ENCODE peak calls at places on chromosomes 3 and 15, in nine cellular contexts. One of them, this sample, is unnamed.

GRCh38 chr3:38459499-38460048 is 5.9 kb downstream of the ACVR2B start:
- DNase-seq in stimulated activated CD4-positive, alpha-beta T cell treated with anti-CD3 and anti-CD28 coated beads, TNF-alpha, amount 100 ng/mL, for 1 hour: no peak
- DNase-seq in SW 1271: no peak
- DNase-seq in PC-9: no peak
- DNase-seq in LHCN-M2: no peak
- DNase-seq in A172: no peak
- DNase-seq in epithelial cell of prostate: no peak
- DNase-seq in upper lobe of right lung: no peak
- DNase-seq in progenitor cell of endocrine pancreas: no peak
- DNase-seq in this sample: no peak

GRCh38 chr15:31326729-31327673 is at the start of gene KLF13:
- DNase-seq in progenitor cell of endocrine pancreas: no peak
- DNase-seq in upper lobe of right lung: peak
- DNase-seq in stimulated activated CD4-positive, alpha-beta T cell treated with anti-CD3 and anti-CD28 coated beads, TNF-alpha, amount 100 ng/mL, for 1 hour: peak
- DNase-seq in SW 1271: peak
- DNase-seq in PC-9: no peak
- DNase-seq in A172: peak
- DNase-seq in epithelial cell of prostate: peak
- DNase-seq in LHCN-M2: no peak
- DNase-seq in this sample: no peak

GRCh38 chr3:107235193-107235922 is 141.9 kb upstream of the CCDC54 start:
- DNase-seq in epithelial cell of prostate: no peak
- DNase-seq in upper lobe of right lung: no peak
- DNase-seq in stimulated activated CD4-positive, alpha-beta T cell treated with anti-CD3 and anti-CD28 coated beads, TNF-alpha, amount 100 ng/mL, for 1 hour: no peak
- DNase-seq in LHCN-M2: no peak
- DNase-seq in progenitor cell of endocrine pancreas: no peak
- DNase-seq in PC-9: no peak
- DNase-seq in SW 1271: no peak
- DNase-seq in A172: peak
- DNase-seq in this sample: no peak

GRCh38 chr3:46866720-46867549 is 3.7 kb upstream of the MYL3 start:
- DNase-seq in PC-9: no peak
- DNase-seq in upper lobe of right lung: peak
- DNase-seq in stimulated activated CD4-positive, alpha-beta T cell treated with anti-CD3 and anti-CD28 coated beads, TNF-alpha, amount 100 ng/mL, for 1 hour: peak
- DNase-seq in SW 1271: peak
- DNase-seq in epithelial cell of prostate: no peak
- DNase-seq in progenitor cell of endocrine pancreas: peak
- DNase-seq in LHCN-M2: peak
- DNase-seq in A172: peak
- DNase-seq in this sample: peak

GRCh38 chr3:167493240-167493639 is 19.4 kb upstream of the SERPINI2 start:
- DNase-seq in A172: no peak
- DNase-seq in PC-9: no peak
- DNase-seq in epithelial cell of prostate: no peak
- DNase-seq in upper lobe of right lung: no peak
- DNase-seq in SW 1271: no peak
- DNase-seq in progenitor cell of endocrine pancreas: no peak
- DNase-seq in stimulated activated CD4-positive, alpha-beta T cell treated with anti-CD3 and anti-CD28 coated beads, TNF-alpha, amount 100 ng/mL, for 1 hour: no peak
- DNase-seq in LHCN-M2: no peak
- DNase-seq in this sample: no peak

GRCh38 chr3:99410789-99411311 is 227.5 kb upstream of the COL8A1 start:
- DNase-seq in LHCN-M2: peak
- DNase-seq in progenitor cell of endocrine pancreas: no peak
- DNase-seq in A172: peak
- DNase-seq in epithelial cell of prostate: no peak
- DNase-seq in SW 1271: no peak
- DNase-seq in upper lobe of right lung: no peak
- DNase-seq in stimulated activated CD4-positive, alpha-beta T cell treated with anti-CD3 and anti-CD28 coated beads, TNF-alpha, amount 100 ng/mL, for 1 hour: no peak
- DNase-seq in PC-9: no peak
- DNase-seq in this sample: no peak

GRCh38 chr3:97827741-97828471 is 6.1 kb downstream of the CRYBG3 start:
- DNase-seq in A172: peak
- DNase-seq in upper lobe of right lung: no peak
- DNase-seq in progenitor cell of endocrine pancreas: no peak
- DNase-seq in LHCN-M2: no peak
- DNase-seq in epithelial cell of prostate: no peak
- DNase-seq in stimulated activated CD4-positive, alpha-beta T cell treated with anti-CD3 and anti-CD28 coated beads, TNF-alpha, amount 100 ng/mL, for 1 hour: no peak
- DNase-seq in SW 1271: no peak
- DNase-seq in PC-9: no peak
- DNase-seq in this sample: no peak

GRCh38 chr3:63800097-63800496 is 19.0 kb upstream of the C3orf49 start:
- DNase-seq in PC-9: no peak
- DNase-seq in A172: no peak
- DNase-seq in upper lobe of right lung: no peak
- DNase-seq in LHCN-M2: no peak
- DNase-seq in epithelial cell of prostate: no peak
- DNase-seq in SW 1271: no peak
- DNase-seq in stimulated activated CD4-positive, alpha-beta T cell treated with anti-CD3 and anti-CD28 coated beads, TNF-alpha, amount 100 ng/mL, for 1 hour: no peak
- DNase-seq in progenitor cell of endocrine pancreas: no peak
- DNase-seq in this sample: no peak

GRCh38 chr3:177521305-177521704 is 324.0 kb upstream of the TBL1XR1 start:
- DNase-seq in epithelial cell of prostate: peak
- DNase-seq in LHCN-M2: no peak
- DNase-seq in SW 1271: no peak
- DNase-seq in PC-9: no peak
- DNase-seq in upper lobe of right lung: peak
- DNase-seq in A172: no peak
- DNase-seq in progenitor cell of endocrine pancreas: peak
- DNase-seq in stimulated activated CD4-positive, alpha-beta T cell treated with anti-CD3 and anti-CD28 coated beads, TNF-alpha, amount 100 ng/mL, for 1 hour: no peak
- DNase-seq in this sample: peak

GRCh38 chr3:10432931-10433330 is 72.5 kb downstream of the ATP2B2 start:
- DNase-seq in PC-9: no peak
- DNase-seq in SW 1271: no peak
- DNase-seq in progenitor cell of endocrine pancreas: no peak
- DNase-seq in LHCN-M2: no peak
- DNase-seq in A172: no peak
- DNase-seq in epithelial cell of prostate: no peak
- DNase-seq in stimulated activated CD4-positive, alpha-beta T cell treated with anti-CD3 and anti-CD28 coated beads, TNF-alpha, amount 100 ng/mL, for 1 hour: no peak
- DNase-seq in upper lobe of right lung: no peak
- DNase-seq in this sample: no peak

GRCh38 chr3:116000315-116000714 is 377.0 kb downstream of the GAP43 start:
- DNase-seq in SW 1271: peak
- DNase-seq in PC-9: no peak
- DNase-seq in upper lobe of right lung: no peak
- DNase-seq in epithelial cell of prostate: peak
- DNase-seq in A172: peak
- DNase-seq in progenitor cell of endocrine pancreas: no peak
- DNase-seq in stimulated activated CD4-positive, alpha-beta T cell treated with anti-CD3 and anti-CD28 coated beads, TNF-alpha, amount 100 ng/mL, for 1 hour: no peak
- DNase-seq in LHCN-M2: peak
- DNase-seq in this sample: no peak

GRCh38 chr15:74844319-74845207 is 1.6 kb upstream of the ULK3 start:
- DNase-seq in SW 1271: no peak
- DNase-seq in LHCN-M2: no peak
- DNase-seq in PC-9: no peak
- DNase-seq in epithelial cell of prostate: no peak
- DNase-seq in upper lobe of right lung: no peak
- DNase-seq in progenitor cell of endocrine pancreas: no peak
- DNase-seq in stimulated activated CD4-positive, alpha-beta T cell treated with anti-CD3 and anti-CD28 coated beads, TNF-alpha, amount 100 ng/mL, for 1 hour: no peak
- DNase-seq in A172: no peak
- DNase-seq in this sample: no peak

GRCh38 chr3:151166161-151166560 is 36.9 kb downstream of the GPR171 start:
- DNase-seq in LHCN-M2: no peak
- DNase-seq in A172: no peak
- DNase-seq in upper lobe of right lung: no peak
- DNase-seq in epithelial cell of prostate: no peak
- DNase-seq in stimulated activated CD4-positive, alpha-beta T cell treated with anti-CD3 and anti-CD28 coated beads, TNF-alpha, amount 100 ng/mL, for 1 hour: no peak
- DNase-seq in PC-9: no peak
- DNase-seq in progenitor cell of endocrine pancreas: no peak
- DNase-seq in SW 1271: no peak
- DNase-seq in this sample: no peak

GRCh38 chr3:178275793-178276192 is 260.4 kb upstream of the KCNMB2 start:
- DNase-seq in upper lobe of right lung: no peak
- DNase-seq in A172: no peak
- DNase-seq in epithelial cell of prostate: no peak
- DNase-seq in PC-9: no peak
- DNase-seq in SW 1271: no peak
- DNase-seq in progenitor cell of endocrine pancreas: no peak
- DNase-seq in LHCN-M2: no peak
- DNase-seq in stimulated activated CD4-positive, alpha-beta T cell treated with anti-CD3 and anti-CD28 coated beads, TNF-alpha, amount 100 ng/mL, for 1 hour: no peak
- DNase-seq in this sample: no peak

GRCh38 chr15:20340331-20340811 is 201.2 kb downstream of the GOLGA6L6 start:
- DNase-seq in PC-9: peak
- DNase-seq in LHCN-M2: no peak
- DNase-seq in upper lobe of right lung: peak
- DNase-seq in A172: peak
- DNase-seq in stimulated activated CD4-positive, alpha-beta T cell treated with anti-CD3 and anti-CD28 coated beads, TNF-alpha, amount 100 ng/mL, for 1 hour: no peak
- DNase-seq in SW 1271: no peak
- DNase-seq in progenitor cell of endocrine pancreas: peak
- DNase-seq in epithelial cell of prostate: no peak
- DNase-seq in this sample: peak

GRCh38 chr3:9398715-9399708 is 1.6 kb downstream of the SETD5 start:
- DNase-seq in SW 1271: peak
- DNase-seq in epithelial cell of prostate: no peak
- DNase-seq in stimulated activated CD4-positive, alpha-beta T cell treated with anti-CD3 and anti-CD28 coated beads, TNF-alpha, amount 100 ng/mL, for 1 hour: no peak
- DNase-seq in LHCN-M2: peak
- DNase-seq in A172: peak
- DNase-seq in PC-9: peak
- DNase-seq in upper lobe of right lung: no peak
- DNase-seq in progenitor cell of endocrine pancreas: no peak
- DNase-seq in this sample: no peak

GRCh38 chr3:23202921-23203650 is at the start of gene UBE2E2:
- DNase-seq in PC-9: no peak
- DNase-seq in SW 1271: peak
- DNase-seq in A172: peak
- DNase-seq in upper lobe of right lung: peak
- DNase-seq in LHCN-M2: peak
- DNase-seq in stimulated activated CD4-positive, alpha-beta T cell treated with anti-CD3 and anti-CD28 coated beads, TNF-alpha, amount 100 ng/mL, for 1 hour: no peak
- DNase-seq in epithelial cell of prostate: no peak
- DNase-seq in progenitor cell of endocrine pancreas: peak
- DNase-seq in this sample: peak

GRCh38 chr3:135878501-135878900 is 87.0 kb upstream of the PPP2R3A start:
- DNase-seq in PC-9: no peak
- DNase-seq in stimulated activated CD4-positive, alpha-beta T cell treated with anti-CD3 and anti-CD28 coated beads, TNF-alpha, amount 100 ng/mL, for 1 hour: no peak
- DNase-seq in upper lobe of right lung: no peak
- DNase-seq in SW 1271: no peak
- DNase-seq in LHCN-M2: no peak
- DNase-seq in progenitor cell of endocrine pancreas: no peak
- DNase-seq in A172: no peak
- DNase-seq in epithelial cell of prostate: no peak
- DNase-seq in this sample: no peak

GRCh38 chr15:64895285-64896065 is 16.2 kb upstream of the ANKDD1A start:
- DNase-seq in LHCN-M2: peak
- DNase-seq in SW 1271: no peak
- DNase-seq in progenitor cell of endocrine pancreas: no peak
- DNase-seq in upper lobe of right lung: no peak
- DNase-seq in PC-9: no peak
- DNase-seq in stimulated activated CD4-positive, alpha-beta T cell treated with anti-CD3 and anti-CD28 coated beads, TNF-alpha, amount 100 ng/mL, for 1 hour: no peak
- DNase-seq in A172: peak
- DNase-seq in epithelial cell of prostate: no peak
- DNase-seq in this sample: no peak

GRCh38 chr3:63975705-63976104 is 47.6 kb downstream of the PSMD6 start:
- DNase-seq in epithelial cell of prostate: peak
- DNase-seq in upper lobe of right lung: no peak
- DNase-seq in A172: no peak
- DNase-seq in progenitor cell of endocrine pancreas: no peak
- DNase-seq in stimulated activated CD4-positive, alpha-beta T cell treated with anti-CD3 and anti-CD28 coated beads, TNF-alpha, amount 100 ng/mL, for 1 hour: no peak
- DNase-seq in PC-9: no peak
- DNase-seq in LHCN-M2: peak
- DNase-seq in SW 1271: no peak
- DNase-seq in this sample: no peak